ENCODE peak calls at places on chromosome 16, in eight cellular contexts. N is skeletal muscle cell; R is AG08396; G is stimulated activated effector memory CD8-positive, alpha-beta T cell treated with anti-CD3 and anti-CD28 coated beads, Interleukin-12 subunit alpha, Interleukin-12 subunit beta, amount 100 ng/mL, for 72 hours; U is NCI-H1694; Q is activated CD4-positive, alpha-beta T cell treated with anti-CD3 and anti-CD28 coated beads, Interleukin-2, amount 10 ng/mL, durations not matched to agents 7 days and 5 days; Z is substantia nigra; X is HT-29. T is an unnamed sample.

GRCh38 chr16:10770907-10771306 is 27.3 kb downstream of the NUBP1 start:
- DNase-seq in R (no peak), Z (no peak), Q (peak), X (no peak), U (no peak), N (peak), G (no peak), T (no peak)

GRCh38 chr16:57893559-57894389 is 77.2 kb downstream of the CNGB1 start:
- DNase-seq in X (peak), U (no peak), Q (no peak), G (no peak), N (peak), Z (no peak), R (peak), T (no peak)

GRCh38 chr16:53147500-53148065 is 92.8 kb downstream of the CHD9 start:
- DNase-seq in N (no peak), U (no peak), R (no peak), G (no peak), Q (no peak), X (no peak), Z (no peak), T (no peak)

GRCh38 chr16:86676216-86676800 is 98.0 kb downstream of the FOXL1 start:
- DNase-seq in N (no peak), Q (no peak), X (no peak), U (no peak), G (no peak), R (peak), Z (no peak), T (no peak)

GRCh38 chr16:77584205-77584859 is 138.0 kb upstream of the NUDT7 start:
- DNase-seq in G (peak), N (peak), U (peak), R (peak), Z (peak), Q (peak), X (peak), T (peak)

GRCh38 chr16:54175552-54176375 is 110.8 kb downstream of the IRX3 start:
- DNase-seq in N (no peak), G (no peak), X (no peak), Q (no peak), Z (no peak), U (no peak), R (no peak), T (no peak)

GRCh38 chr16:23013484-23013883 is 135.8 kb downstream of the USP31 start:
- DNase-seq in X (peak), N (no peak), R (no peak), Z (no peak), Q (no peak), G (no peak), U (no peak), T (no peak)

GRCh38 chr16:5841934-5842333 is 744.3 kb upstream of the EEF2KMT start:
- DNase-seq in U (no peak), Z (no peak), N (no peak), R (no peak), G (no peak), X (no peak), Q (no peak), T (no peak)

GRCh38 chr16:84914273-84914672 is 94.5 kb downstream of the CRISPLD2 start:
- DNase-seq in N (no peak), Q (no peak), U (no peak), Z (peak), R (no peak), G (no peak), X (no peak), T (peak)

GRCh38 chr16:88768041-88768876 is 16.8 kb downstream of the PIEZO1 start:
- DNase-seq in Z (peak), X (no peak), G (no peak), N (no peak), U (no peak), R (peak), Q (no peak), T (no peak)

GRCh38 chr16:75225678-75226515 is 7.1 kb downstream of the CTRB1 start:
- DNase-seq in Q (no peak), G (no peak), U (no peak), Z (no peak), N (no peak), X (no peak), R (no peak), T (no peak)

GRCh38 chr16:56789360-56789759 is 59.4 kb downstream of the NUP93 start:
- DNase-seq in Z (peak), U (peak), N (no peak), X (peak), R (peak), G (no peak), Q (peak), T (peak)

GRCh38 chr16:1740234-1740633 is 31.1 kb downstream of the NME3 start:
- DNase-seq in X (no peak), U (no peak), G (no peak), Q (no peak), Z (no peak), R (no peak), N (no peak), T (no peak)